ENCODE peak calls at places on chromosomes 2 and 18, in nine cellular contexts. G is MG63; X is SK-MEL-5; P is EH; R is Calu3; E is fibroblast of the conjunctiva; M is GM20000; O is stimulated activated naive CD8-positive, alpha-beta T cell treated with anti-CD3 and anti-CD28 coated beads, Interleukin-15, Interleukin-2, amounts not matched to agents 100 U/mL and 50 U/mL, for 24 hours; W is lung microvascular endothelial cell. J is an unnamed sample.
A peak's percentile ranks its signal among the peaks of the same experiment; 100 is the strongest.

GRCh38 chr2:201654611-201655384 is 11.5 kb upstream of the TMEM237 start:
- DNase-seq in M (no peak), G (no peak), W (peak; percentile 33), O (no peak), X (no peak), P (peak; percentile 95), R (no peak), E (no peak), J (no peak)

GRCh38 chr2:241298554-241299165 is 16.8 kb downstream of the HDLBP start:
- DNase-seq in W (no peak), P (no peak), E (no peak), X (no peak), R (no peak), G (no peak), O (no peak), M (no peak), J (no peak)

GRCh38 chr2:200592414-200593075 is 6.7 kb downstream of the AOX1 start:
- DNase-seq in X (peak; percentile 28), E (no peak), M (no peak), R (no peak), G (no peak), W (peak; percentile 24), O (no peak), P (peak; percentile 53), J (no peak)

GRCh38 chr2:39094717-39095363 is 26.0 kb downstream of the SOS1 start:
- DNase-seq in G (no peak), O (no peak), M (peak; percentile 55), P (peak; percentile 20), W (no peak), R (no peak), X (no peak), E (peak; percentile 22), J (no peak)

GRCh38 chr2:143623270-143623669 is 494.1 kb downstream of the ARHGAP15 start:
- DNase-seq in P (no peak), M (no peak), E (no peak), W (no peak), R (no peak), X (no peak), G (no peak), O (no peak), J (no peak)

GRCh38 chr2:144554811-144555210 is 34.9 kb upstream of the ZEB2 start:
- DNase-seq in O (no peak), G (no peak), P (peak; percentile 44), W (no peak), M (no peak), R (no peak), X (no peak), E (no peak), J (no peak)

GRCh38 chr2:71595549-71595948 is 142.2 kb downstream of the DYSF start:
- DNase-seq in W (no peak), X (peak; percentile 32), R (no peak), E (no peak), P (no peak), M (no peak), G (no peak), O (no peak), J (no peak)

GRCh38 chr18:62105373-62105772 is 81.5 kb downstream of the PIGN start:
- DNase-seq in M (no peak), O (no peak), G (peak; percentile 3), R (no peak), E (no peak), P (peak; percentile 13), X (no peak), W (peak; percentile 37), J (no peak)

GRCh38 chr2:236769981-236770671 is 200.5 kb downstream of the ACKR3 start:
- DNase-seq in P (peak; percentile 94), R (no peak), W (no peak), O (no peak), M (no peak), E (peak; percentile 89), X (no peak), G (peak; percentile 99), J (no peak)

GRCh38 chr2:201971516-201972228 is 62.0 kb upstream of the FZD7 start:
- DNase-seq in X (no peak), R (no peak), M (no peak), G (peak; percentile 69), E (peak; percentile 42), O (no peak), W (no peak), P (peak; percentile 81), J (peak; percentile 27)

GRCh38 chr18:79616651-79617518 is 62.7 kb upstream of the CTDP1 start:
- DNase-seq in G (no peak), E (no peak), M (no peak), W (peak; percentile 34), R (no peak), P (peak; percentile 27), X (no peak), O (no peak), J (no peak)

GRCh38 chr2:197571622-197572271 is 55.9 kb downstream of the MOB4 start:
- DNase-seq in W (peak; percentile 40), P (peak; percentile 63), E (peak; percentile 16), R (no peak), G (peak; percentile 26), M (no peak), O (no peak), X (no peak), J (no peak)

GRCh38 chr2:129861666-129862288 is 117.7 kb upstream of the RAB6C start:
- DNase-seq in O (no peak), G (no peak), R (no peak), X (no peak), M (no peak), W (no peak), E (no peak), P (no peak), J (no peak)

GRCh38 chr2:216777637-216778273 is 82.1 kb downstream of the TNP1 start:
- DNase-seq in R (peak; percentile 53), P (peak; percentile 71), X (peak; percentile 94), M (peak; percentile 71), E (peak; percentile 30), O (peak; percentile 17), W (peak; percentile 58), G (peak; percentile 59), J (no peak)

GRCh38 chr18:13615432-13615861 is 110.9 kb downstream of the FAM210A start:
- DNase-seq in E (no peak), X (no peak), G (no peak), M (peak; percentile 40), W (peak; percentile 47), R (no peak), O (no peak), P (peak; percentile 4), J (no peak)

GRCh38 chr2:135685361-135685760 is 56.3 kb upstream of the UBXN4 start:
- DNase-seq in O (no peak), G (no peak), X (no peak), E (no peak), M (no peak), W (no peak), P (peak; percentile 66), R (no peak), J (no peak)

GRCh38 chr2:182368446-182368845 is 58.4 kb downstream of the PDE1A start:
- DNase-seq in O (no peak), X (no peak), R (no peak), W (no peak), P (peak; percentile 22), E (peak; percentile 60), G (peak; percentile 81), M (no peak), J (no peak)

GRCh38 chr2:186611526-186611925 is 21.7 kb downstream of the ITGAV start:
- DNase-seq in M (no peak), X (no peak), E (no peak), G (no peak), P (no peak), O (no peak), W (no peak), R (no peak), J (no peak)

GRCh38 chr2:23456881-23457760 is 72.1 kb downstream of the KLHL29 start:
- DNase-seq in R (no peak), G (peak; percentile 57), M (no peak), X (no peak), O (no peak), P (peak; percentile 54), E (no peak), W (no peak), J (no peak)

GRCh38 chr2:103402944-103403343 is 641.1 kb downstream of the TMEM182 start:
- DNase-seq in P (no peak), O (no peak), E (no peak), W (no peak), M (no peak), G (no peak), X (no peak), R (no peak), J (no peak)

GRCh38 chr2:28565720-28566295 is 69.9 kb downstream of the PLB1 start:
- DNase-seq in R (no peak), X (no peak), M (no peak), W (peak; percentile 11), O (no peak), E (no peak), G (no peak), P (no peak), J (no peak)

GRCh38 chr2:23326322-23326721 is 58.7 kb upstream of the KLHL29 start:
- DNase-seq in G (no peak), W (no peak), X (no peak), M (no peak), P (no peak), E (no peak), R (no peak), O (no peak), J (no peak)

J was measured in left cardiac atrium.